ENCODE peak calls at places on chromosomes 6 and 20, in nine cellular contexts. T is fibroblast of pulmonary artery, S is NCI-H460, D is GM03348, N is AML-193, A is EH, I is tibial artery, H is HuH-7.5, F is GM10248. Q is an unnamed sample.

GRCh38 chr6:30955367-30956042 is 14.7 kb downstream of the MUCL3 start:
- DNase-seq in T (peak), S (no peak), D (peak), N (peak), A (peak), I (peak), H (no peak), F (peak), Q (peak)

GRCh38 chr6:31970604-31971271 is 1.2 kb downstream of the DXO start:
- DNase-seq in T (no peak), S (no peak), D (no peak), N (no peak), A (no peak), I (no peak), H (no peak), F (no peak), Q (no peak)

GRCh38 chr6:25138024-25138696 is 141.0 kb upstream of the CARMIL1 start:
- DNase-seq in T (peak), S (peak), D (peak), N (peak), A (peak), I (peak), H (no peak), F (peak), Q (peak)

GRCh38 chr6:149961728-149962425 is 1.9 kb upstream of the ULBP1 start:
- DNase-seq in T (peak), S (no peak), D (peak), N (peak), A (peak), I (no peak), H (no peak), F (no peak), Q (no peak)

GRCh38 chr6:90249044-90249443 is 47.6 kb downstream of the BACH2 start:
- DNase-seq in T (no peak), S (no peak), D (no peak), N (no peak), A (peak), I (no peak), H (no peak), F (no peak), Q (no peak)

GRCh38 chr20:10414982-10415650 is 18.9 kb downstream of the MKKS start:
- DNase-seq in T (peak), S (no peak), D (no peak), N (no peak), A (peak), I (no peak), H (no peak), F (no peak), Q (no peak)

GRCh38 chr6:163331245-163331644 is 83.3 kb upstream of the QKI start:
- DNase-seq in T (no peak), S (no peak), D (no peak), N (no peak), A (no peak), I (peak), H (no peak), F (no peak), Q (no peak)

GRCh38 chr6:137866200-137866913 is 702 bp upstream of the TNFAIP3 start:
- DNase-seq in T (no peak), S (no peak), D (no peak), N (no peak), A (no peak), I (no peak), H (no peak), F (peak), Q (peak)

GRCh38 chr6:157721431-157722229 is 101.4 kb upstream of the SNX9 start:
- DNase-seq in T (no peak), S (no peak), D (no peak), N (no peak), A (no peak), I (no peak), H (no peak), F (no peak), Q (no peak)

GRCh38 chr6:79158856-79159516 is 75.5 kb downstream of the HMGN3 start:
- DNase-seq in T (no peak), S (no peak), D (no peak), N (no peak), A (no peak), I (no peak), H (no peak), F (no peak), Q (no peak)

GRCh38 chr20:37314617-37315292 is 25.3 kb downstream of the MANBAL start:
- DNase-seq in T (no peak), S (no peak), D (peak), N (no peak), A (no peak), I (peak), H (no peak), F (no peak), Q (no peak)

GRCh38 chr6:81614292-81614691 is 138.2 kb downstream of the TENT5A start:
- DNase-seq in T (peak), S (no peak), D (peak), N (no peak), A (peak), I (no peak), H (no peak), F (no peak), Q (no peak)

GRCh38 chr6:74073896-74074295 is 377.9 kb downstream of the CD109 start:
- DNase-seq in T (no peak), S (no peak), D (peak), N (no peak), A (peak), I (no peak), H (no peak), F (no peak), Q (no peak)

GRCh38 chr6:33949877-33950831 is 146.4 kb upstream of the MLN start:
- DNase-seq in T (no peak), S (no peak), D (no peak), N (no peak), A (no peak), I (peak), H (no peak), F (no peak), Q (no peak)

GRCh38 chr6:157410088-157410487 is 29.1 kb downstream of the ZDHHC14 start:
- DNase-seq in T (peak), S (no peak), D (peak), N (no peak), A (peak), I (no peak), H (no peak), F (no peak), Q (no peak)

GRCh38 chr20:19691125-19691524 is 66.9 kb upstream of the RIN2 start:
- DNase-seq in T (no peak), S (no peak), D (no peak), N (no peak), A (no peak), I (no peak), H (no peak), F (no peak), Q (no peak)

GRCh38 chr6:90386796-90387390 is 90.2 kb upstream of the BACH2 start:
- DNase-seq in T (no peak), S (no peak), D (no peak), N (no peak), A (no peak), I (no peak), H (no peak), F (no peak), Q (no peak)

GRCh38 chr6:104995989-104996617 is 39.2 kb downstream of the LIN28B start:
- DNase-seq in T (peak), S (no peak), D (peak), N (peak), A (peak), I (no peak), H (no peak), F (no peak), Q (no peak)